ENCODE peak calls at places on chromosomes 2 and 18, in ten cellular contexts. One of them, this sample, is unnamed.
A peak's percentile ranks its signal among the peaks of the same experiment; 100 is the strongest.

GRCh38 chr2:102291221-102292075 is 19.9 kb upstream of the IL1RL1 start:
- DNase-seq in suprapubic skin: no peak
- DNase-seq in ovary: no peak
- DNase-seq in GM12878: no peak
- DNase-seq in tibial nerve: peak; percentile 22
- DNase-seq in A549: no peak
- DNase-seq in H1: no peak
- DNase-seq in stomach: peak; percentile 42
- DNase-seq in upper lobe of left lung: peak; percentile 56
- DNase-seq in transverse colon: no peak
- DNase-seq in this sample: no peak

GRCh38 chr2:48315847-48316194 is 214.1 kb upstream of the STON1 start:
- DNase-seq in suprapubic skin: no peak
- DNase-seq in tibial nerve: no peak
- DNase-seq in H1: no peak
- DNase-seq in stomach: no peak
- DNase-seq in upper lobe of left lung: no peak
- DNase-seq in transverse colon: peak; percentile 16
- DNase-seq in GM12878: no peak
- DNase-seq in A549: peak; percentile 28
- DNase-seq in ovary: no peak
- DNase-seq in this sample: no peak

GRCh38 chr2:153477641-153478288 is 797 bp downstream of the RPRM start:
- DNase-seq in GM12878: no peak
- DNase-seq in H1: no peak
- DNase-seq in tibial nerve: no peak
- DNase-seq in transverse colon: no peak
- DNase-seq in A549: no peak
- DNase-seq in suprapubic skin: no peak
- DNase-seq in upper lobe of left lung: no peak
- DNase-seq in stomach: no peak
- DNase-seq in ovary: peak; percentile 24
- DNase-seq in this sample: no peak

GRCh38 chr18:50281972-50282520 is 723 bp upstream of the MBD1 start:
- DNase-seq in stomach: no peak
- DNase-seq in H1: no peak
- DNase-seq in GM12878: no peak
- DNase-seq in upper lobe of left lung: no peak
- DNase-seq in tibial nerve: no peak
- DNase-seq in transverse colon: no peak
- DNase-seq in ovary: no peak
- DNase-seq in suprapubic skin: no peak
- DNase-seq in A549: no peak
- DNase-seq in this sample: no peak

GRCh38 chr2:189783451-189783926 is 650 bp downstream of the ORMDL1 start:
- DNase-seq in stomach: no peak
- DNase-seq in ovary: no peak
- DNase-seq in GM12878: peak; percentile 20
- DNase-seq in upper lobe of left lung: no peak
- DNase-seq in tibial nerve: no peak
- DNase-seq in A549: no peak
- DNase-seq in H1: no peak
- DNase-seq in transverse colon: no peak
- DNase-seq in suprapubic skin: no peak
- DNase-seq in this sample: no peak

GRCh38 chr18:36127866-36128845 is 984 bp downstream of the SLC39A6 start:
- DNase-seq in transverse colon: peak; percentile 15
- DNase-seq in H1: no peak
- DNase-seq in GM12878: no peak
- DNase-seq in A549: peak; percentile 1
- DNase-seq in tibial nerve: no peak
- DNase-seq in suprapubic skin: no peak
- DNase-seq in stomach: no peak
- DNase-seq in ovary: peak; percentile 40
- DNase-seq in upper lobe of left lung: peak; percentile 30
- DNase-seq in this sample: no peak

GRCh38 chr2:14902953-14903352 is 270.4 kb downstream of the LRATD1 start:
- DNase-seq in H1: no peak
- DNase-seq in ovary: no peak
- DNase-seq in stomach: no peak
- DNase-seq in suprapubic skin: no peak
- DNase-seq in transverse colon: no peak
- DNase-seq in GM12878: no peak
- DNase-seq in A549: no peak
- DNase-seq in upper lobe of left lung: no peak
- DNase-seq in tibial nerve: no peak
- DNase-seq in this sample: no peak

GRCh38 chr2:232385660-232386489 is 7.3 kb downstream of the ALPP start:
- DNase-seq in ovary: no peak
- DNase-seq in tibial nerve: no peak
- DNase-seq in stomach: no peak
- DNase-seq in suprapubic skin: no peak
- DNase-seq in upper lobe of left lung: peak; percentile 53
- DNase-seq in H1: no peak
- DNase-seq in A549: peak; percentile 35
- DNase-seq in GM12878: no peak
- DNase-seq in transverse colon: no peak
- DNase-seq in this sample: no peak

GRCh38 chr2:31980674-31981356 is 30.0 kb downstream of the MEMO1 start:
- DNase-seq in transverse colon: no peak
- DNase-seq in upper lobe of left lung: no peak
- DNase-seq in stomach: no peak
- DNase-seq in H1: no peak
- DNase-seq in GM12878: peak; percentile 76
- DNase-seq in tibial nerve: no peak
- DNase-seq in ovary: no peak
- DNase-seq in suprapubic skin: no peak
- DNase-seq in A549: peak; percentile 48
- DNase-seq in this sample: no peak

GRCh38 chr2:162261032-162261945 is 18.0 kb upstream of the FAP start:
- DNase-seq in A549: no peak
- DNase-seq in stomach: peak; percentile 26
- DNase-seq in ovary: no peak
- DNase-seq in tibial nerve: no peak
- DNase-seq in GM12878: no peak
- DNase-seq in upper lobe of left lung: peak; percentile 84
- DNase-seq in H1: no peak
- DNase-seq in transverse colon: peak; percentile 23
- DNase-seq in suprapubic skin: no peak
- DNase-seq in this sample: peak; percentile 76

GRCh38 chr18:26091047-26091630 is 726 bp upstream of the SS18 start:
- DNase-seq in ovary: no peak
- DNase-seq in suprapubic skin: no peak
- DNase-seq in A549: peak; percentile 78
- DNase-seq in tibial nerve: peak; percentile 48
- DNase-seq in H1: no peak
- DNase-seq in transverse colon: no peak
- DNase-seq in GM12878: peak; percentile 51
- DNase-seq in upper lobe of left lung: peak; percentile 60
- DNase-seq in stomach: peak; percentile 58
- DNase-seq in this sample: peak; percentile 88
- TF ChIP-seq POLR2A in ovary: no peak
- TF ChIP-seq POLR2A in suprapubic skin: no peak
- TF ChIP-seq POLR2A in A549: no peak
- TF ChIP-seq POLR2A in tibial nerve: no peak
- TF ChIP-seq POLR2A in H1: no peak
- TF ChIP-seq POLR2A in transverse colon: no peak
- TF ChIP-seq POLR2A in GM12878: no peak
- TF ChIP-seq POLR2A in upper lobe of left lung: no peak
- TF ChIP-seq POLR2A in stomach: no peak
- TF ChIP-seq POLR2A in this sample: no peak

DNA sequence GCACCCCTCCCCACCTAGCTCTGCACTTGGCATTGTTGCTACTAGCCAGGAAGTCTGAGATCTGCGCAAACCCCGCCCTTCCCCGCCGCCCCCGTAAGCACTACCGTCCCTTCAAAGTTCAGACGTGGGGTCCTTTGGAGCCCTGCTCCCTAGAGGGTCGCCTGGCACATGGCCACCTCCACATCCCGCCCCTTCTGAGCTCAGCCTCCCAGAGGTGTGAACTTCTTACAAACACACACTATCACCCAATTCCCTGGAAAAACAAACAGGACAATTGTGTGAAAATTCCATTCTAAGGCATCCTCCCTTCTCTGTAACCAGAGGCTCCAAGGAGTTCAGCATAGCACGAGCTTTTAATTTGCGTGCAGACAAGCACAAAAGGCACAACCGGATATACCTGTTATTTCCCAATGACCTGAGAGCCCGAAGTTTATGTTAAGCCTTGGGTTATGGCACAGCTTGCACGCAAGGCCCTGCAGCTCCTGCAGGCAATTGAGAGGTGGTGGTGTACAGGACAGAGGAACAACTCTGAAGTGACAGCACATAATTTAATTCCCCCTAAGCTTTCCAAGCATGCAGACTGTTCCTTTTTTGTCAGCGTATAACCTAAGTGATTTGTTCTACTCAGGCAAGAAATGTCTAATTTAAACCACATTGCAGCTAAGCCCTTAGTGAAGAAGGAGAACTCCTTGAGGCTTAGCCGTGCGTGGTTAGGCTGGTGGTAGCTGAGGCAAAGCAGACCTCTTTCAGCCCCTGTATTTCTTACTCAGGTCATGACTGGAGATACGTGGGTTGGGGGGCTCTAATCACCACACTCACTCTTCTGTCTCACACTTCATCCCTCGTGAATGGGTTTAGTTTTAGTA is 20.3 kb upstream of the CYP1B1 start:
- DNase-seq in GM12878: no peak
- DNase-seq in H1: no peak
- DNase-seq in tibial nerve: no peak
- DNase-seq in transverse colon: no peak
- DNase-seq in ovary: no peak
- DNase-seq in A549: peak; percentile 66
- DNase-seq in upper lobe of left lung: peak; percentile 76
- DNase-seq in stomach: no peak
- DNase-seq in suprapubic skin: no peak
- DNase-seq in this sample: no peak
- TF ChIP-seq EP300 in GM12878: peak; percentile 14
- TF ChIP-seq EP300 in H1: no peak
- TF ChIP-seq EP300 in tibial nerve: no peak
- TF ChIP-seq EP300 in transverse colon: no peak
- TF ChIP-seq EP300 in ovary: no peak
- TF ChIP-seq EP300 in A549: no peak
- TF ChIP-seq EP300 in upper lobe of left lung: peak; percentile 90
- TF ChIP-seq EP300 in stomach: no peak
- TF ChIP-seq EP300 in suprapubic skin: no peak
- TF ChIP-seq EP300 in this sample: no peak

DNA sequence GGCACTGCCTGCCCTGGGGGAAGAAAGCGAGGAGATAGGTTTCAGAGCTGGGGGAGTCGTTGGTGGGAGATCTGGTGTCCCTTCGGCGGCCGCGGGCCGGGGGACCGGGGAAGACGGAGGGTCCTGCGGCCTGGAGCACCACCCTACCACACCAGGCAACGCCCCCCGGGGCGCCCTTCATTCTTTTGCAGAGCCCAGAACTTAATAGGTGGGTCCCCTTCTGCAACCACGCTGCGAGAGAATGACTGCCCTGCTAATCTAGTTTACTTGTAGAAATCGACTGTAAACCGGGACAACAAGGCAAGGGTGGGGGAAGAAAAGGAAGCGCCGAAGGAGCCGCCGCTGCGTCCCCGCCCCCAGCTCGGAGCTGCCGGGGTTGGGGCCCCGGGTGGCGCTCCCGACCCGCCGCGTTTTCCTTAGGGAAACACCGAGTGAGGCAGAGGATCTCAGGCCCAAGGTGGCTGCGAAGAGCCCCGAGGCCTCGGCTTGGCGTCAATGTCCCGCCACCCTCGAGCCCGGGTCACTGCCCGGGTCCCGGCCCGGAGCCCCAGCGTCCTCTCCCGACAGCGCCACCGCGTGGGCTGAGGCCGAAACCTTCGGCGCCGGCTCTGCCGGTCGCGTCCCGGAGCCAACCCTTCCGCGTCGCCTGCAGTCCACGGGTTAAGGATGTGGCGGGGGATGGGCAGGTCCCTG is 5.4 kb upstream of the SATB2 start:
- DNase-seq in A549: peak; percentile 75
- DNase-seq in GM12878: no peak
- DNase-seq in H1: no peak
- DNase-seq in transverse colon: peak; percentile 90
- DNase-seq in suprapubic skin: peak; percentile 84
- DNase-seq in ovary: peak; percentile 54
- DNase-seq in stomach: peak; percentile 71
- DNase-seq in tibial nerve: peak; percentile 67
- DNase-seq in upper lobe of left lung: peak; percentile 64
- DNase-seq in this sample: peak; percentile 70
- TF ChIP-seq POLR2A in A549: no peak
- TF ChIP-seq POLR2A in GM12878: no peak
- TF ChIP-seq POLR2A in H1: no peak
- TF ChIP-seq POLR2A in transverse colon: peak; percentile 61
- TF ChIP-seq POLR2A in suprapubic skin: no peak
- TF ChIP-seq POLR2A in ovary: no peak
- TF ChIP-seq POLR2A in stomach: no peak
- TF ChIP-seq POLR2A in tibial nerve: no peak
- TF ChIP-seq POLR2A in upper lobe of left lung: no peak
- TF ChIP-seq POLR2A in this sample: no peak

GRCh38 chr2:237510502-237511217 is 23.6 kb downstream of the MLPH start:
- DNase-seq in upper lobe of left lung: peak; percentile 80
- DNase-seq in stomach: no peak
- DNase-seq in suprapubic skin: no peak
- DNase-seq in tibial nerve: no peak
- DNase-seq in A549: no peak
- DNase-seq in GM12878: no peak
- DNase-seq in H1: no peak
- DNase-seq in transverse colon: no peak
- DNase-seq in ovary: no peak
- DNase-seq in this sample: no peak
- TF ChIP-seq EP300 in upper lobe of left lung: no peak
- TF ChIP-seq EP300 in stomach: no peak
- TF ChIP-seq EP300 in suprapubic skin: no peak
- TF ChIP-seq EP300 in tibial nerve: no peak
- TF ChIP-seq EP300 in A549: no peak
- TF ChIP-seq EP300 in GM12878: no peak
- TF ChIP-seq EP300 in H1: no peak
- TF ChIP-seq EP300 in transverse colon: no peak
- TF ChIP-seq EP300 in ovary: no peak
- TF ChIP-seq EP300 in this sample: no peak

DNA sequence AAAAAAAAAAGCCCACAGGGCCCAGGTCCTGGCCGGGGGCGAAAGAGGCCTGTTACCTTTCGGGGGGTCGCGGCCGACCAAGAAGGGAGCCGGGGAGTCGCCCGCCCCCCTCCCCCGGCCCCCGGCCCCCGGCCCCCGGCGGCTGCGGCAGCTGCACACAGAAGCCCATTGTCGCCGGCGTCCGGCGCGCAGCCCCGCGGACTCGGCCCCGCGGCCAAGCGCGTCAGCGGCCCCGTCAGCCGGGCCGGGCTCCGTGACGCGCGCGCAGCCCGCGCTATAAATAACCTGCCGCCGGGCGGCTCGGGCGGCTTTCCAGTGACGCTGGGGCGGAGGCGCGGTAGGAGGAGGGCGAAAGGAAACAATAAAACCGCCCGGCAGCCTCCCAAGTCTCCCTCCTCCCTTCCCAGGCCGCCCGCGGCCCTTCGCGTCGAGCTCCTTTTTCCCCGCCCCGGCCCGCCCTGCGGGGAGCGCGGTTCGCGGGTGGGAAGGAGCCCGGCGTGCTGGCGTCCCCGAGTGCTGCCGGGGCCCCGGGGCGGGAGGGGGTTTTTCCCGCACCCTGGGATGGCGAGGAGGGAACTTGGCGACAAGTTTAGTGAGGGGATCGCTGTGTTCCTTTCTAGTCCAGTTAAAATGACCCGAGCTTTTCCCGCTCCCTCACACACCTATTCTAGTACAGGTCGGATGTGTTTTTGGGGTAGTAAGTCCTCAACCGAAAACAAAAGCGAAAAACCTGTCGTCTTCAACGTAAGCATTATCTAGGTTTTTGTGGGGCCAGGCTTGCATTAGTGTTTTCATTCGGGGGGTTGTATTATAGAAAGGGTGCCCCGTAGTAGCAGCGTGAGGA is 10.0 kb upstream of the NR4A2 start:
- DNase-seq in A549: peak; percentile 90
- DNase-seq in ovary: peak; percentile 98
- DNase-seq in tibial nerve: peak; percentile 92
- DNase-seq in suprapubic skin: peak; percentile 96
- DNase-seq in stomach: peak; percentile 97
- DNase-seq in upper lobe of left lung: peak; percentile 93
- DNase-seq in transverse colon: peak; percentile 96
- DNase-seq in H1: no peak
- DNase-seq in GM12878: no peak
- DNase-seq in this sample: peak; percentile 99
- TF ChIP-seq POLR2A in A549: peak; percentile 37
- TF ChIP-seq POLR2A in ovary: peak; percentile 80
- TF ChIP-seq POLR2A in tibial nerve: peak; percentile 82
- TF ChIP-seq POLR2A in suprapubic skin: peak; percentile 86
- TF ChIP-seq POLR2A in stomach: peak; percentile 41
- TF ChIP-seq POLR2A in upper lobe of left lung: no peak
- TF ChIP-seq POLR2A in transverse colon: peak; percentile 60
- TF ChIP-seq POLR2A in H1: peak; percentile 34
- TF ChIP-seq POLR2A in GM12878: peak; percentile 60
- TF ChIP-seq POLR2A in this sample: peak; percentile 51